ENCODE peak calls at places on chromosomes 7 and 10, in ten cellular contexts. K, H, I, D, F, S, Z, A, W and N are unnamed samples.

GRCh38 chr7:117119192-117119924 is 166.1 kb downstream of the ST7 start:
- DNase-seq in K (peak; percentile 91), H (peak; percentile 82), I (peak; percentile 91), D (peak; percentile 73), F (peak; percentile 86), S (peak; percentile 78), Z (peak; percentile 66), A (peak; percentile 90), W (peak; percentile 71), N (peak; percentile 77)

GRCh38 chr10:88743999-88744398 is 15.8 kb upstream of the LIPN start:
- DNase-seq in K (no peak), H (no peak), I (no peak), D (no peak), F (no peak), S (no peak), Z (no peak), A (peak; percentile 46), W (no peak), N (no peak)

GRCh38 chr10:58385784-58386112 is 538 bp downstream of the TFAM start:
- DNase-seq in K (no peak), H (no peak), I (peak; percentile 43), D (no peak), F (no peak), S (peak; percentile 48), Z (peak; percentile 22), A (peak; percentile 74), W (peak; percentile 13), N (peak; percentile 43)

GRCh38 chr10:93062499-93063216 is 2.1 kb downstream of the CYP26C1 start:
- DNase-seq in K (peak; percentile 57), H (peak; percentile 85), I (peak; percentile 52), D (peak; percentile 20), F (no peak), S (no peak), Z (no peak), A (peak; percentile 85), W (peak; percentile 13), N (no peak)

GRCh38 chr7:362416-363096 is 72.6 kb downstream of the FOXL3 start:
- DNase-seq in K (peak; percentile 80), H (peak; percentile 82), I (peak; percentile 68), D (peak; percentile 41), F (no peak), S (no peak), Z (no peak), A (no peak), W (peak; percentile 22), N (peak; percentile 49)

GRCh38 chr7:105241198-105241597 is 147.5 kb downstream of the SRPK2 start:
- DNase-seq in K (no peak), H (no peak), I (no peak), D (no peak), F (no peak), S (no peak), Z (no peak), A (no peak), W (no peak), N (no peak)

GRCh38 chr7:128791121-128791967 is 424 bp upstream of the CCDC136 start:
- DNase-seq in K (peak; percentile 91), H (peak; percentile 94), I (peak; percentile 70), D (peak; percentile 79), F (peak; percentile 88), S (peak; percentile 68), Z (peak; percentile 86), A (peak; percentile 82), W (peak; percentile 81), N (peak; percentile 84)

GRCh38 chr7:156096806-156097538 is 284.7 kb upstream of the SHH start:
- DNase-seq in K (no peak), H (no peak), I (no peak), D (no peak), F (peak; percentile 52), S (no peak), Z (no peak), A (no peak), W (no peak), N (no peak)

GRCh38 chr10:121154846-121155245 is 303.7 kb downstream of the WDR11 start:
- DNase-seq in K (no peak), H (no peak), I (peak; percentile 54), D (no peak), F (no peak), S (no peak), Z (no peak), A (no peak), W (no peak), N (no peak)

GRCh38 chr10:121152935-121153334 is 301.8 kb downstream of the WDR11 start:
- DNase-seq in K (no peak), H (no peak), I (no peak), D (no peak), F (no peak), S (no peak), Z (no peak), A (no peak), W (no peak), N (no peak)

GRCh38 chr10:121154310-121154709 is 303.1 kb downstream of the WDR11 start:
- DNase-seq in K (no peak), H (no peak), I (no peak), D (no peak), F (no peak), S (no peak), Z (no peak), A (no peak), W (no peak), N (no peak)

GRCh38 chr10:121157998-121158397 is 306.8 kb downstream of the WDR11 start:
- DNase-seq in K (peak; percentile 49), H (no peak), I (no peak), D (no peak), F (peak; percentile 73), S (no peak), Z (no peak), A (no peak), W (no peak), N (no peak)

GRCh38 chr10:121155742-121156141 is 304.6 kb downstream of the WDR11 start:
- DNase-seq in K (peak; percentile 70), H (no peak), I (no peak), D (no peak), F (no peak), S (no peak), Z (no peak), A (no peak), W (no peak), N (no peak)
- H3K27ac ChIP-seq in K (no peak overlapping the region), H (no peak overlapping the region), I (no peak overlapping the region), D (no peak overlapping the region), F (no peak overlapping the region), S (no peak overlapping the region), Z (no peak overlapping the region), A (no peak overlapping the region), W (no peak overlapping the region), N (no peak overlapping the region)

GRCh38 chr10:63427013-63427412 is 38.8 kb downstream of the JMJD1C start:
- DNase-seq in K (no peak), H (no peak), I (no peak), D (no peak), F (no peak), S (no peak), Z (no peak), A (no peak), W (no peak), N (no peak)

GRCh38 chr10:63430999-63431356 is 34.8 kb downstream of the JMJD1C start:
- DNase-seq in K (no peak), H (no peak), I (no peak), D (no peak), F (no peak), S (no peak), Z (no peak), A (no peak), W (no peak), N (no peak)

GRCh38 chr10:63429280-63429679 is 36.5 kb downstream of the JMJD1C start:
- DNase-seq in K (no peak), H (no peak), I (no peak), D (no peak), F (no peak), S (no peak), Z (no peak), A (no peak), W (no peak), N (no peak)

GRCh38 chr10:63431962-63432797 is 33.6 kb downstream of the JMJD1C start:
- DNase-seq in K (no peak), H (no peak), I (no peak), D (no peak), F (no peak), S (no peak), Z (no peak), A (no peak), W (no peak), N (no peak)

DNA sequence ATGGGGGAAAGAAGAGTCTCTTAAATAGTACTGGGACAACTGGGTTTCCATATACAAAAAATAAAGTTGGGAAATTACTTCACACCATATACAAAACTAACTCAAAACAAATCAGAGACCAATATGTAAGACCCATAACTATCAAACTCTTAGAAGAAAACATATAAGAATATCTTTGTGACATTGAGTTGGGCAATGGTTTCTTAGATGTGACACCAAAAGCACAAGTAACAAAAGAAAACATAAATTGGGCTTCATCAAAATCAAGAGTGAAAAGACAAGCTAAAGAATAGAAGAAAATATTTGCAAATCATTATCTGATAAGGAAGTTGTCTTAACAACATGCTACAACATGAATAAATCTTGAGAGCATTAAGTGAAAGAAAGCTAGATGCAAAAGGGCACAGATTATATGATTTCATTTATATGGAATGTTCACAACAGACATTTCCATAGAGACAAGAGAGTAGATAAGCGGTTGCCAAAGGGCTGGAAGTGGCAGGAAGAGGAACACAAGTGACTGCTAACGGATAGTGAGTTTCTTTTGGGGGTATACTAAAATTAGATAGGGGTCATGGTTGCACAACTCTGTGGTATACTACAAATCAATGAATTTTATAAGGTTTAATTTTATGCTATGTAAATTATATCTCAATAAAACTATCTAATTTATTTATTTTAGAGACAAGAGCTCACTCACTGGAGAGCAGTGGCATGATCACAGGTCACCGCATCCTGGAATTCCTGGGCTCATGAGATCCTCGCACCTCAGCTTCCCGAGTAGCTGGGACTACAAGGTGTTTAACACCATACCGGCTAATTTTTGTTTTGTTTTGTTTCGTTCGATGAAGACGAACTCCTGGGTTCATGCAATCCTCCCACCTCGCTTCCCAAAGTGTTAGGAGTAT is 35.4 kb downstream of the JMJD1C start:
- DNase-seq in K (no peak), H (no peak), I (no peak), D (no peak), F (no peak), S (no peak), Z (no peak), A (no peak), W (no peak), N (no peak)
- H3K27ac ChIP-seq in K (no peak overlapping the region), H (no peak overlapping the region), I (no peak overlapping the region), D (no peak overlapping the region), F (no peak overlapping the region), S (peak overlapping the region; percentile 0), Z (no peak overlapping the region), A (peak overlapping the region; percentile 8), W (peak overlapping the region; percentile 0), N (no peak overlapping the region)

DNA sequence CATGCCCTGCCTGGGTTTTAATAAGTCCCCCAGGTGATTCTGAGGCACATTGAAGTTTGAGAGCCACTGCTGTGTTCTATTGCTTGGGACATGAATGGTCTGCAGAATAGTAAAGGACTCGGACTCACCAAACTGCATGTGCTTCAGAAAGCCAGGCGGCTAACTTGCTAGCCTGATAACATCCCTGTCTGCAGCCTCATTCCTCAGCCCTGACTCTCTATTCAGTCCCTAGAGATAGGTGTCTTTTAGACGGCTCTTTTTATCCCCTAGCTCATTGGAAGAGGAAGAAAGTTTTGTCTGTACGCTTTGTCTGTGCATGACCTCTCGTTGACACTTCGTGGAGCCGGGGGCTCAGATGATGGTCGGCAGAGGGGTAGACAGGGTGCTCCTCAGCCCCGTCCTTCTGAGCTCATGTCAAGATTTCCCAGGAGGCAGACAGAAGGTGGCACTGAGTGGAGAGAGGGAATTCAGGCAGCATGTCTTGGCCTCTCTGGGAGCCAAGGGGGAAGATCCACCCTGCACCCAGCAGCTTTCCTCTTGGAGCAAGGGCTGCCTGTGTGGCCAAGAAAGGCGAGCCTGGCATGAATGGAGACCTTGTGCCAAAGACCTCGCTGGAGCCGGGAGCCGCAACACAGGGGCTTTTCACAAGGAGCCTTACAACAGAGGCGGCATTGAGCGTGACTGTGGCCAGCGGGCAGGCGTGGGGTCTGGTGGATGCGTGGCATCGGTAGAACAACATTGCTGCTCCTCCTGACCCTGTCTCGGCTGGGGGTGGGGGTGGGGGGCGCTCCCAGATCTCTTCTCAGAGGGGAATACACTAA is 51.1 kb upstream of the PODXL start:
- DNase-seq in K (no peak), H (no peak), I (no peak), D (no peak), F (no peak), S (no peak), Z (no peak), A (no peak), W (no peak), N (no peak)
- H3K27ac ChIP-seq in K (no peak overlapping the region), H (no peak overlapping the region), I (no peak overlapping the region), D (no peak overlapping the region), F (no peak overlapping the region), S (no peak overlapping the region), Z (no peak overlapping the region), A (peak overlapping the region; percentile 97), W (no peak overlapping the region), N (no peak overlapping the region)

DNA sequence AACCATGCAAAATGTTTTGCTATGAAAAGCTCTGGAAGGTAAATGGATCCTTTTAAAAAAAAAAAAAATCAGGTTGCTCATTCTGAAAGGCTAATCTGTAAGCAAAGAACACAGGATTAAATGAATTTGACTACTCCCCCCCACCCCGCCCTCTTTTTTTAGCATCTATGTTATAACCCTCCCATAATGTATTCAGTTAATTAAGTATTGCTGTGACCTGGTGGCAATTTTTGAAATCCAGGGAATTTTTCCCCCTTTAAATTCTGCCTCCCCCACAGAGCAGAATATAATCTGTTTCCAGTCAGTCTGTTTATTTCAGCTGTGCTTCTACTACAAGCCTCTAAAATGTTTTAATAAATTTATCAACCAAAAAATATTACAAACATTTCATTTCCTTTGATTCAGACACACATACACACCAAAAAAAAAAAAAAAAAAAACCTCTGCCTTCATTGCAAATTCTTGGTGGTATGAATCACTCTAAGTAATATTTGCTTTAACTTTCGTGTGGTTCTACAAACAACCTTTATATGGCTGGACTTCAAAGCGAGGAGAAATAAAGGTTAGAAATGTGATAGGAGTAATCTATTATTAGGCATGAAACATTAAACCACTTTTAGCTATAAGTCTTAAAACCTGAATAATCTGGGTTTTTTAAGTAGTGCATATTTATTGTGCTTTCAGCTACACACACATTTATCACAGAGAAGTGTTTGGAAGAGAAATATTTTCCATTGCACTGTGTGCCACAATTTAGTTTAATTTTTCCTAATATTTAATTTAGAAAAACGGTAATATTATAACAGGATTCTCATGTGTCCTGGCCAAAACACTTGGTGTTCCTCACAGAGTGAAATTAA is 64.4 kb upstream of the ARID5B start:
- DNase-seq in K (no peak), H (no peak), I (no peak), D (no peak), F (no peak), S (no peak), Z (no peak), A (no peak), W (no peak), N (no peak)
- H3K27ac ChIP-seq in K (no peak overlapping the region), H (no peak overlapping the region), I (peak overlapping the region; percentile 38), D (no peak overlapping the region), F (peak overlapping the region; percentile 62), S (peak overlapping the region; percentile 87), Z (no peak overlapping the region), A (no peak overlapping the region), W (no peak overlapping the region), N (peak overlapping the region; percentile 69)